ENCODE peak calls at places on chromosomes 5 and 9, in five cellular contexts. One of them, this sample, is unnamed.

GRCh38 chr5:72244862-72245371 is 75.1 kb downstream of the MRPS27 start:
- DNase-seq in mesenchymal stem cell: peak; percentile 65
- DNase-seq in IMR-90: peak; percentile 61
- DNase-seq in H1: no peak
- DNase-seq in H9: peak; percentile 57
- DNase-seq in this sample: no peak

GRCh38 chr9:12815895-12816294 is 41.1 kb downstream of the LURAP1L start:
- DNase-seq in H1: no peak
- DNase-seq in IMR-90: peak; percentile 74
- DNase-seq in mesenchymal stem cell: peak; percentile 59
- DNase-seq in H9: no peak
- DNase-seq in this sample: no peak

GRCh38 chr5:98108497-98108896 is 665.0 kb upstream of the RGMB start:
- DNase-seq in H9: no peak
- DNase-seq in mesenchymal stem cell: peak; percentile 82
- DNase-seq in H1: no peak
- DNase-seq in IMR-90: peak; percentile 99
- DNase-seq in this sample: no peak

GRCh38 chr5:101390317-101390908 is 487.3 kb upstream of the ST8SIA4 start:
- DNase-seq in IMR-90: peak; percentile 45
- DNase-seq in mesenchymal stem cell: peak; percentile 67
- DNase-seq in H1: no peak
- DNase-seq in H9: peak; percentile 31
- DNase-seq in this sample: peak; percentile 62

GRCh38 chr5:136082390-136083193 is 50.1 kb upstream of the SMAD5 start:
- DNase-seq in IMR-90: peak; percentile 77
- DNase-seq in mesenchymal stem cell: peak; percentile 78
- DNase-seq in H9: peak; percentile 74
- DNase-seq in H1: peak; percentile 92
- DNase-seq in this sample: peak; percentile 64

GRCh38 chr5:12109075-12109688 is 204.9 kb upstream of the CTNND2 start:
- DNase-seq in IMR-90: no peak
- DNase-seq in H1: no peak
- DNase-seq in mesenchymal stem cell: no peak
- DNase-seq in H9: no peak
- DNase-seq in this sample: no peak

GRCh38 chr5:73774924-73775323 is 148.9 kb downstream of the ARHGEF28 start:
- DNase-seq in mesenchymal stem cell: no peak
- DNase-seq in IMR-90: no peak
- DNase-seq in H1: no peak
- DNase-seq in H9: no peak
- DNase-seq in this sample: no peak

GRCh38 chr5:69493235-69493925 is 790 bp downstream of the OCLN start:
- DNase-seq in IMR-90: no peak
- DNase-seq in mesenchymal stem cell: peak; percentile 33
- DNase-seq in H1: peak; percentile 79
- DNase-seq in H9: peak; percentile 56
- DNase-seq in this sample: peak; percentile 45

GRCh38 chr5:132426525-132427138 is 57.1 kb downstream of the SLC22A5 start:
- DNase-seq in H9: peak; percentile 78
- DNase-seq in H1: peak; percentile 51
- DNase-seq in IMR-90: peak; percentile 97
- DNase-seq in mesenchymal stem cell: peak; percentile 97
- DNase-seq in this sample: no peak

GRCh38 chr9:137876269-137876668 is 1.3 kb upstream of the CACNA1B start:
- DNase-seq in H1: no peak
- DNase-seq in IMR-90: no peak
- DNase-seq in H9: no peak
- DNase-seq in mesenchymal stem cell: no peak
- DNase-seq in this sample: no peak

GRCh38 chr9:137606005-137606601 is 617 bp downstream of the ARRDC1 start:
- DNase-seq in IMR-90: no peak
- DNase-seq in H1: no peak
- DNase-seq in H9: no peak
- DNase-seq in mesenchymal stem cell: no peak
- DNase-seq in this sample: no peak

GRCh38 chr9:16532681-16533450 is 337.6 kb downstream of the BNC2 start:
- DNase-seq in H9: no peak
- DNase-seq in H1: no peak
- DNase-seq in mesenchymal stem cell: peak; percentile 85
- DNase-seq in IMR-90: peak; percentile 91
- DNase-seq in this sample: no peak

GRCh38 chr5:179343902-179344300 is 1.4 kb downstream of the ADAMTS2 start:
- DNase-seq in H1: peak; percentile 95
- DNase-seq in H9: peak; percentile 91
- DNase-seq in mesenchymal stem cell: peak; percentile 73
- DNase-seq in IMR-90: peak; percentile 58
- DNase-seq in this sample: peak; percentile 84

GRCh38 chr5:80069251-80069650 is 34.1 kb downstream of the THBS4 start:
- DNase-seq in mesenchymal stem cell: no peak
- DNase-seq in IMR-90: no peak
- DNase-seq in H9: no peak
- DNase-seq in H1: no peak
- DNase-seq in this sample: no peak

GRCh38 chr9:13485068-13485596 is 205.6 kb upstream of the MPDZ start:
- DNase-seq in mesenchymal stem cell: peak; percentile 22
- DNase-seq in H1: no peak
- DNase-seq in IMR-90: peak; percentile 31
- DNase-seq in H9: no peak
- DNase-seq in this sample: no peak

GRCh38 chr5:150270546-150271295 is 18.9 kb downstream of the CAMK2A start:
- DNase-seq in H1: no peak
- DNase-seq in H9: no peak
- DNase-seq in mesenchymal stem cell: no peak
- DNase-seq in IMR-90: no peak
- DNase-seq in this sample: no peak

GRCh38 chr5:59187772-59188347 is 605.0 kb downstream of the RAB3C start:
- DNase-seq in H9: no peak
- DNase-seq in mesenchymal stem cell: peak; percentile 79
- DNase-seq in H1: no peak
- DNase-seq in IMR-90: peak; percentile 72
- DNase-seq in this sample: no peak

GRCh38 chr9:89116064-89116817 is 62.4 kb downstream of the SHC3 start:
- DNase-seq in IMR-90: peak; percentile 95
- DNase-seq in mesenchymal stem cell: peak; percentile 86
- DNase-seq in H1: no peak
- DNase-seq in H9: no peak
- DNase-seq in this sample: no peak

GRCh38 chr5:123035950-123036390 is 555 bp downstream of the PPIC start:
- DNase-seq in IMR-90: peak; percentile 29
- DNase-seq in H1: peak; percentile 77
- DNase-seq in H9: peak; percentile 77
- DNase-seq in mesenchymal stem cell: peak; percentile 57
- DNase-seq in this sample: peak; percentile 52

GRCh38 chr9:109910616-109911568 is 130.9 kb downstream of the PALM2AKAP2 start:
- DNase-seq in IMR-90: peak; percentile 88
- DNase-seq in H9: no peak
- DNase-seq in mesenchymal stem cell: peak; percentile 93
- DNase-seq in H1: no peak
- DNase-seq in this sample: no peak

GRCh38 chr9:115775669-115776068 is 377.9 kb upstream of the PAPPA start:
- DNase-seq in H9: no peak
- DNase-seq in H1: no peak
- DNase-seq in mesenchymal stem cell: no peak
- DNase-seq in IMR-90: peak; percentile 14
- DNase-seq in this sample: peak; percentile 11

GRCh38 chr9:1941989-1942388 is 73.2 kb upstream of the SMARCA2 start:
- DNase-seq in H9: no peak
- DNase-seq in IMR-90: no peak
- DNase-seq in mesenchymal stem cell: no peak
- DNase-seq in H1: no peak
- DNase-seq in this sample: no peak

GRCh38 chr9:6460189-6460768 is 47.3 kb downstream of the UHRF2 start:
- DNase-seq in H9: no peak
- DNase-seq in IMR-90: no peak
- DNase-seq in mesenchymal stem cell: no peak
- DNase-seq in H1: no peak
- DNase-seq in this sample: no peak

GRCh38 chr5:173498286-173498685 is 118.2 kb downstream of the BOD1 start:
- DNase-seq in H1: peak; percentile 39
- DNase-seq in IMR-90: peak; percentile 64
- DNase-seq in mesenchymal stem cell: peak; percentile 63
- DNase-seq in H9: no peak
- DNase-seq in this sample: peak; percentile 9

GRCh38 chr5:90434116-90434714 is 24.7 kb upstream of the CETN3 start:
- DNase-seq in IMR-90: peak; percentile 45
- DNase-seq in H9: peak; percentile 71
- DNase-seq in H1: peak; percentile 79
- DNase-seq in mesenchymal stem cell: peak; percentile 42
- DNase-seq in this sample: no peak

GRCh38 chr5:181107699-181108098 is 23.3 kb downstream of the OR2V1 start:
- DNase-seq in H1: no peak
- DNase-seq in mesenchymal stem cell: no peak
- DNase-seq in H9: no peak
- DNase-seq in IMR-90: no peak
- DNase-seq in this sample: no peak

GRCh38 chr9:79129865-79130480 is 441.8 kb upstream of the TLE4 start:
- DNase-seq in mesenchymal stem cell: peak; percentile 53
- DNase-seq in H9: no peak
- DNase-seq in IMR-90: peak; percentile 67
- DNase-seq in H1: peak; percentile 66
- DNase-seq in this sample: peak; percentile 27

GRCh38 chr5:154937186-154937717 is 759 bp downstream of the GEMIN5 start:
- DNase-seq in H9: no peak
- DNase-seq in H1: no peak
- DNase-seq in mesenchymal stem cell: peak; percentile 16
- DNase-seq in IMR-90: peak; percentile 17
- DNase-seq in this sample: peak; percentile 3

GRCh38 chr5:74895906-74896305 is 29.7 kb upstream of the FAM169A start:
- DNase-seq in mesenchymal stem cell: no peak
- DNase-seq in IMR-90: peak; percentile 59
- DNase-seq in H1: no peak
- DNase-seq in H9: no peak
- DNase-seq in this sample: no peak

GRCh38 chr9:97763884-97764283 is 66.7 kb upstream of the XPA start:
- DNase-seq in IMR-90: no peak
- DNase-seq in H9: no peak
- DNase-seq in H1: no peak
- DNase-seq in mesenchymal stem cell: no peak
- DNase-seq in this sample: no peak

GRCh38 chr9:81724242-81724889 is 35.0 kb upstream of the TLE1 start:
- DNase-seq in H9: no peak
- DNase-seq in H1: no peak
- DNase-seq in IMR-90: peak; percentile 5
- DNase-seq in mesenchymal stem cell: no peak
- DNase-seq in this sample: no peak

GRCh38 chr5:128826290-128826689 is 139.0 kb upstream of the SLC27A6 start:
- DNase-seq in H9: no peak
- DNase-seq in mesenchymal stem cell: no peak
- DNase-seq in IMR-90: no peak
- DNase-seq in H1: no peak
- DNase-seq in this sample: no peak

GRCh38 chr9:74496819-74497749 is at the start of gene RORB:
- DNase-seq in IMR-90: peak; percentile 5
- DNase-seq in H1: peak; percentile 82
- DNase-seq in mesenchymal stem cell: peak; percentile 36
- DNase-seq in H9: peak; percentile 90
- DNase-seq in this sample: peak; percentile 79

GRCh38 chr5:119274024-119274766 is 81.6 kb upstream of the TNFAIP8 start:
- DNase-seq in H1: no peak
- DNase-seq in mesenchymal stem cell: no peak
- DNase-seq in H9: peak; percentile 33
- DNase-seq in IMR-90: peak; percentile 35
- DNase-seq in this sample: no peak

GRCh38 chr9:3027260-3027659 is 183.4 kb upstream of the PUM3 start:
- DNase-seq in IMR-90: no peak
- DNase-seq in H9: no peak
- DNase-seq in mesenchymal stem cell: no peak
- DNase-seq in H1: no peak
- DNase-seq in this sample: no peak

GRCh38 chr5:141383345-141383744 is 803 bp downstream of the PCDHGA7 start:
- DNase-seq in IMR-90: no peak
- DNase-seq in H9: no peak
- DNase-seq in H1: no peak
- DNase-seq in mesenchymal stem cell: no peak
- DNase-seq in this sample: no peak
- H3K9me3 ChIP-seq in IMR-90: peaks cover 30% of the 10 kb centered on the region
- H3K9me3 ChIP-seq in H9: peaks cover 25% of the 10 kb centered on the region
- H3K9me3 ChIP-seq in H1: peaks cover 27% of the 10 kb centered on the region
- H3K9me3 ChIP-seq in mesenchymal stem cell: peaks cover 33% of the 10 kb centered on the region
- H3K9me3 ChIP-seq in this sample: peaks cover 30% of the 10 kb centered on the region

GRCh38 chr5:110512266-110512665 is 214.2 kb downstream of the TMEM232 start:
- DNase-seq in mesenchymal stem cell: peak; percentile 14
- DNase-seq in IMR-90: no peak
- DNase-seq in H9: no peak
- DNase-seq in H1: no peak
- DNase-seq in this sample: no peak

GRCh38 chr5:110507972-110508371 is 218.5 kb downstream of the TMEM232 start:
- DNase-seq in mesenchymal stem cell: no peak
- DNase-seq in H1: no peak
- DNase-seq in H9: no peak
- DNase-seq in IMR-90: no peak
- DNase-seq in this sample: no peak

GRCh38 chr5:110506378-110506777 is 220.1 kb downstream of the TMEM232 start:
- DNase-seq in H9: no peak
- DNase-seq in IMR-90: no peak
- DNase-seq in H1: no peak
- DNase-seq in mesenchymal stem cell: no peak
- DNase-seq in this sample: no peak

GRCh38 chr5:110514030-110514429 is 212.4 kb downstream of the TMEM232 start:
- DNase-seq in H9: no peak
- DNase-seq in H1: no peak
- DNase-seq in IMR-90: no peak
- DNase-seq in mesenchymal stem cell: no peak
- DNase-seq in this sample: no peak

GRCh38 chr5:110510146-110510545 is 216.3 kb downstream of the TMEM232 start:
- DNase-seq in H9: no peak
- DNase-seq in mesenchymal stem cell: no peak
- DNase-seq in H1: no peak
- DNase-seq in IMR-90: no peak
- DNase-seq in this sample: no peak
- H2BK15ac ChIP-seq in H9: no peak overlapping the region
- H2BK15ac ChIP-seq in mesenchymal stem cell: no peak overlapping the region
- H2BK15ac ChIP-seq in H1: no peak overlapping the region
- H2BK15ac ChIP-seq in IMR-90: no peak overlapping the region
- H2BK15ac ChIP-seq in this sample: no peak overlapping the region

DNA sequence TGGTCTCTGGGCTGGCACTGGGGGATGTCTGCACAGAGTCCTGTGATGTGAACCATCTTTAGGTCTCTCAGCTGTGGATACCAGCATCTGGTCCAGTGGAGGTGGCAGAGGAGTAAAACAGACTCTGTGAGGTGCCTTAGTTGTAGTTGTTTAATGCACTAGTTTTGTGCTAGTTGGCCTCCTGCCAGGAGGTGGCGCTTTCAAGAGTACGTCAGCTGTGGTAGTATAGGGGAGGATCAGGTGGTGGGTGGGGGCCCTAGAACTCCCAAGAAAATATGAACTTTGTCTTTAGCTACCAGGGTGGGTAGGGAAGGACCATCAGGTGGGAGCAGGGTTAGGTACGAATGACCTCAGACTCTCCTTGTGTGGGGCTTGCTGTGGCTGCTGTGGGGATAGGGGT is 197.1 kb downstream of the TMC1 start:
- DNase-seq in mesenchymal stem cell: no peak
- DNase-seq in H1: peak; percentile 59
- DNase-seq in H9: no peak
- DNase-seq in IMR-90: no peak
- DNase-seq in this sample: no peak
- H4K91ac ChIP-seq in mesenchymal stem cell: no peak overlapping the region
- H4K91ac ChIP-seq in H1: peak overlapping the region; percentile 65
- H4K91ac ChIP-seq in H9: no peak overlapping the region
- H4K91ac ChIP-seq in IMR-90: no peak overlapping the region
- H4K91ac ChIP-seq in this sample: no peak overlapping the region

GRCh38 chr5:162684145-162684544 is 616.6 kb downstream of the GABRG2 start:
- DNase-seq in IMR-90: no peak
- DNase-seq in H9: no peak
- DNase-seq in mesenchymal stem cell: no peak
- DNase-seq in H1: no peak
- DNase-seq in this sample: no peak
- H3K9me3 ChIP-seq in IMR-90: peaks cover 2% of the 10 kb centered on the region
- H3K9me3 ChIP-seq in H9: no peaks in the 10 kb centered on the region
- H3K9me3 ChIP-seq in mesenchymal stem cell: peaks cover 15% of the 10 kb centered on the region
- H3K9me3 ChIP-seq in H1: no peaks in the 10 kb centered on the region
- H3K9me3 ChIP-seq in this sample: no peaks in the 10 kb centered on the region

This sample was measured in neuronal stem cell.